ENCODE peak calls at places on chromosomes 12 and 14, in six cellular contexts. J is GM04504; M is GM20000; Q is activated naive CD4-positive, alpha-beta T cell; Y is activated naive CD8-positive, alpha-beta T cell treated with anti-CD3 and anti-CD28 coated beads, Interleukin-2, amount 50 U/mL, for 24 hours; C is psoas muscle. H is an unnamed sample.

GRCh38 chr14:99188721-99189120 is 83.3 kb downstream of the BCL11B start:
- DNase-seq in J (no peak), M (no peak), Q (no peak), Y (peak), C (no peak), H (no peak)

GRCh38 chr14:53630336-53630735 is 326.3 kb downstream of the BMP4 start:
- DNase-seq in J (no peak), M (no peak), Q (no peak), Y (no peak), C (no peak), H (no peak)

GRCh38 chr14:55799523-55800095 is 219.6 kb downstream of the KTN1 start:
- DNase-seq in J (no peak), M (no peak), Q (no peak), Y (no peak), C (no peak), H (no peak)

GRCh38 chr12:93879476-93880376 is 202.6 kb downstream of the CRADD start:
- DNase-seq in J (peak), M (no peak), Q (no peak), Y (no peak), C (no peak), H (peak)

GRCh38 chr14:62957562-62957961 is 87.7 kb downstream of the KCNH5 start:
- DNase-seq in J (peak), M (no peak), Q (no peak), Y (no peak), C (no peak), H (peak)

GRCh38 chr12:26473291-26473690 is 277.9 kb downstream of the SSPN start:
- DNase-seq in J (peak), M (peak), Q (no peak), Y (no peak), C (no peak), H (peak)

GRCh38 chr12:41819948-41820347 is 324.7 kb downstream of the GXYLT1 start:
- DNase-seq in J (no peak), M (no peak), Q (no peak), Y (no peak), C (no peak), H (no peak)

GRCh38 chr12:122793685-122794106 is 19.3 kb downstream of the CCDC62 start:
- DNase-seq in J (no peak), M (peak), Q (no peak), Y (no peak), C (no peak), H (no peak)

GRCh38 chr12:113841786-113842185 is 124.3 kb downstream of the RBM19 start:
- DNase-seq in J (no peak), M (no peak), Q (no peak), Y (no peak), C (no peak), H (no peak)

GRCh38 chr14:64232095-64232830 is 61.9 kb downstream of the ESR2 start:
- DNase-seq in J (no peak), M (peak), Q (no peak), Y (peak), C (peak), H (no peak)

GRCh38 chr12:105278043-105278697 is 42.2 kb upstream of the APPL2 start:
- DNase-seq in J (no peak), M (no peak), Q (no peak), Y (no peak), C (no peak), H (no peak)

GRCh38 chr12:111193067-111193466 is 175.8 kb downstream of the PHETA1 start:
- DNase-seq in J (no peak), M (no peak), Q (no peak), Y (no peak), C (no peak), H (no peak)

GRCh38 chr12:25557830-25558436 is 4.8 kb upstream of the LMNTD1 start:
- DNase-seq in J (peak), M (peak), Q (no peak), Y (peak), C (no peak), H (no peak)

GRCh38 chr14:99234982-99235491 is 37.0 kb downstream of the BCL11B start:
- DNase-seq in J (no peak), M (no peak), Q (peak), Y (peak), C (no peak), H (no peak)

GRCh38 chr14:94995551-94995950 is 161.8 kb downstream of the DICER1 start:
- DNase-seq in J (no peak), M (no peak), Q (no peak), Y (no peak), C (no peak), H (no peak)

GRCh38 chr14:53509227-53509822 is 356.2 kb upstream of the DDHD1 start:
- DNase-seq in J (no peak), M (no peak), Q (no peak), Y (no peak), C (peak), H (no peak)

GRCh38 chr12:21774358-21775129 is at the start of gene KCNJ8:
- DNase-seq in J (no peak), M (no peak), Q (no peak), Y (peak), C (peak), H (no peak)

GRCh38 chr12:87796961-87797516 is 232.2 kb downstream of the C12orf50 start:
- DNase-seq in J (no peak), M (no peak), Q (no peak), Y (no peak), C (no peak), H (no peak)

GRCh38 chr14:50336428-50336827 is 24.3 kb downstream of the DMAC2L start:
- DNase-seq in J (no peak), M (no peak), Q (no peak), Y (no peak), C (no peak), H (no peak)

GRCh38 chr14:89417469-89418225 is 614 bp upstream of the FOXN3 start:
- DNase-seq in J (no peak), M (peak), Q (no peak), Y (peak), C (peak), H (no peak)

GRCh38 chr14:95346266-95346665 is 26.6 kb upstream of the CLMN start:
- DNase-seq in J (no peak), M (no peak), Q (no peak), Y (no peak), C (no peak), H (no peak)

GRCh38 chr14:72645706-72646105 is 248.2 kb downstream of the DPF3 start:
- DNase-seq in J (no peak), M (no peak), Q (no peak), Y (no peak), C (no peak), H (no peak)

GRCh38 chr14:61399365-61399764 is 78.0 kb downstream of the PRKCH start:
- DNase-seq in J (no peak), M (no peak), Q (no peak), Y (no peak), C (no peak), H (no peak)

GRCh38 chr14:68651652-68652432 is 141.0 kb downstream of the ZFP36L1 start:
- DNase-seq in J (no peak), M (no peak), Q (no peak), Y (no peak), C (no peak), H (no peak)

GRCh38 chr12:56078931-56079728 is 835 bp upstream of the ERBB3 start:
- DNase-seq in J (peak), M (peak), Q (no peak), Y (peak), C (peak), H (peak)

GRCh38 chr12:119683413-119683812 is 15.5 kb downstream of the PRKAB1 start:
- DNase-seq in J (no peak), M (no peak), Q (no peak), Y (no peak), C (no peak), H (no peak)

H was measured in GM04503.